ENCODE peak calls at places on chromosome 14, in nine cellular contexts. G is astrocyte, R is lower lobe of right lung, Q is upper lobe of right lung, B is uterus, F is psoas muscle, H is suprapubic skin, M is hepatocyte, O is Panc1. L is an unnamed sample.

GRCh38 chr14:61510736-61511557 is 184.4 kb upstream of the HIF1A start:
- DNase-seq in G (no peak), R (no peak), Q (no peak), B (no peak), F (peak; percentile 18), H (peak; percentile 61), M (no peak), O (no peak), L (no peak)

GRCh38 chr14:90968025-90968424 is 92.4 kb downstream of the RPS6KA5 start:
- DNase-seq in G (peak; percentile 3), R (no peak), Q (no peak), B (no peak), F (no peak), H (no peak), M (no peak), O (no peak), L (no peak)

GRCh38 chr14:105581551-105582341 is 55.4 kb downstream of the TMEM121 start:
- DNase-seq in G (no peak), R (no peak), Q (peak; percentile 55), B (no peak), F (peak; percentile 10), H (peak; percentile 53), M (no peak), O (no peak), L (no peak)

GRCh38 chr14:20440882-20441281 is 4.9 kb upstream of the KLHL33 start:
- DNase-seq in G (no peak), R (no peak), Q (no peak), B (no peak), F (no peak), H (no peak), M (no peak), O (no peak), L (no peak)

GRCh38 chr14:103067231-103067954 is 10.0 kb upstream of the CDC42BPB start:
- DNase-seq in G (peak; percentile 34), R (no peak), Q (no peak), B (no peak), F (no peak), H (peak; percentile 72), M (no peak), O (no peak), L (no peak)

GRCh38 chr14:94751956-94752355 is 18.0 kb downstream of the GSC start:
- DNase-seq in G (no peak), R (no peak), Q (no peak), B (no peak), F (no peak), H (no peak), M (no peak), O (no peak), L (no peak)

GRCh38 chr14:100469632-100470522 is 117.3 kb downstream of the BEGAIN start:
- DNase-seq in G (no peak), R (no peak), Q (no peak), B (no peak), F (no peak), H (no peak), M (no peak), O (no peak), L (no peak)

GRCh38 chr14:33282811-33283210 is 344.1 kb downstream of the NPAS3 start:
- DNase-seq in G (peak; percentile 66), R (no peak), Q (no peak), B (no peak), F (no peak), H (no peak), M (no peak), O (no peak), L (no peak)

GRCh38 chr14:102506599-102506871 is 3.0 kb downstream of the ANKRD9 start:
- DNase-seq in G (no peak), R (no peak), Q (no peak), B (no peak), F (no peak), H (no peak), M (peak; percentile 3), O (no peak), L (no peak)

GRCh38 chr14:101992708-101993107 is 28.3 kb downstream of the DYNC1H1 start:
- DNase-seq in G (no peak), R (no peak), Q (no peak), B (no peak), F (no peak), H (no peak), M (no peak), O (no peak), L (no peak)

GRCh38 chr14:82419933-82420332 is 886.3 kb upstream of the SEL1L start:
- DNase-seq in G (no peak), R (no peak), Q (no peak), B (no peak), F (no peak), H (no peak), M (no peak), O (no peak), L (peak; percentile 15)

GRCh38 chr14:33452982-33453381 is 497.9 kb downstream of the EGLN3 start:
- DNase-seq in G (no peak), R (no peak), Q (no peak), B (no peak), F (no peak), H (no peak), M (no peak), O (no peak), L (no peak)

GRCh38 chr14:24415421-24416253 is 13.8 kb downstream of the CBLN3 start:
- DNase-seq in G (no peak), R (no peak), Q (no peak), B (no peak), F (no peak), H (peak; percentile 51), M (no peak), O (no peak), L (no peak)

GRCh38 chr14:53539489-53540126 is 386.5 kb upstream of the DDHD1 start:
- DNase-seq in G (peak; percentile 58), R (peak; percentile 69), Q (peak; percentile 75), B (peak; percentile 80), F (peak; percentile 63), H (peak; percentile 68), M (peak; percentile 89), O (peak; percentile 53), L (peak; percentile 67)

GRCh38 chr14:65972891-65973290 is 513.3 kb upstream of the CCDC196 start:
- DNase-seq in G (peak; percentile 71), R (no peak), Q (no peak), B (no peak), F (no peak), H (no peak), M (no peak), O (no peak), L (no peak)

GRCh38 chr14:43116341-43116740 is 1390.7 kb downstream of the FSCB start:
- DNase-seq in G (no peak), R (no peak), Q (no peak), B (no peak), F (no peak), H (no peak), M (no peak), O (no peak), L (no peak)

GRCh38 chr14:59333668-59334067 is 131.5 kb downstream of the GPR135 start:
- DNase-seq in G (peak; percentile 95), R (no peak), Q (no peak), B (no peak), F (no peak), H (no peak), M (peak; percentile 71), O (no peak), L (no peak)

GRCh38 chr14:58315606-58316005 is 17.3 kb downstream of the ARID4A start:
- DNase-seq in G (peak; percentile 19), R (no peak), Q (no peak), B (no peak), F (no peak), H (no peak), M (no peak), O (no peak), L (no peak)

DNA sequence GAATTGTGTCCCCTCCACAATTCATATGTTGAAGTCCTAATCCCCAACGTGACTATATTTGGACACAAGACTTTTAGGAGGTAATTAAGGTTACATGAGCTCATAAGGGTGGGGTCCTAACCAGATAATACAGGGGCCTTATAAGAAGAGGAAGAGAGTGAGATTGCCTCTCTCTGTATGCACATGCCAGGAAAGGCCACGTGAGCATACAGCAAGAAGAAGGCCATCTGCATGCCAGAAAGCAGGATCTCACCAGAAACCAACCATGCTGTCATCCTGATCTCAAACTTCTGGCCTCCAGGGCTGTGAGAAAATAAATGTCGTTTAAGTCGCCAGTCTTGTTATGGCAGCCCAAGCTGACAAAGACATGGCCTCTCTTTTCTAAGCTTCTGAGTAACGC is 69.0 kb upstream of the GPHB5 start:
- DNase-seq in G (no peak), R (no peak), Q (no peak), B (no peak), F (no peak), H (no peak), M (no peak), O (no peak), L (no peak)
- H3K36me3 ChIP-seq in G (peaks cover 12% of the 10 kb centered on the region), R (peaks cover 62% of the 10 kb centered on the region), Q (peaks cover 68% of the 10 kb centered on the region), B (no peaks in the 10 kb centered on the region), F (peaks cover 77% of the 10 kb centered on the region), H (peaks cover 38% of the 10 kb centered on the region), M (no peaks in the 10 kb centered on the region), O (peaks cover 16% of the 10 kb centered on the region), L (peaks cover 50% of the 10 kb centered on the region)

DNA sequence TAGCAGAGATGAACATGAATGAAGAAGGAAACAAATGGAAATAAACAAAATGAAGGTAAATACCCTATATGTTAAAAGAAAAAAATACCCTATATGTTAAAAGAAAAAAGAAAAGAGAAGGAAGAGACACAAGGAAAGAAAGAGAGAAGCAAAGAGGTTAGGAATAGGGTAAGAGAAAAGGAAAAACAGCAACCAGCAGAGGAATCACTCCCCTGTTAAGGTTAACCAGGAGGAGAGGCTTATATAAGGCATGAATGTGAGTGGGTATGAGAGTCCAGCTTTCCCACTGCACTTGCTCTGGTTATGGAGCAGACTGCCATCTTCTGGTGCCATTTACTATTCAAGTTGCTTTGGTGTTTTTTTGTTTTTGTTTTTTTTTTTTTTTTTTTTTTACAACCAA is 3.1 kb downstream of the PPP1R3E start:
- DNase-seq in G (peak; percentile 39), R (no peak), Q (no peak), B (no peak), F (no peak), H (no peak), M (peak; percentile 68), O (no peak), L (no peak)
- TF ChIP-seq CTCF in G (peak; percentile 8), R (peak; percentile 12), Q (peak; percentile 29), B (peak; percentile 10), F (peak; percentile 16), H (no peak), M (peak; percentile 47), O (peak; percentile 36), L (peak; percentile 36)

DNA sequence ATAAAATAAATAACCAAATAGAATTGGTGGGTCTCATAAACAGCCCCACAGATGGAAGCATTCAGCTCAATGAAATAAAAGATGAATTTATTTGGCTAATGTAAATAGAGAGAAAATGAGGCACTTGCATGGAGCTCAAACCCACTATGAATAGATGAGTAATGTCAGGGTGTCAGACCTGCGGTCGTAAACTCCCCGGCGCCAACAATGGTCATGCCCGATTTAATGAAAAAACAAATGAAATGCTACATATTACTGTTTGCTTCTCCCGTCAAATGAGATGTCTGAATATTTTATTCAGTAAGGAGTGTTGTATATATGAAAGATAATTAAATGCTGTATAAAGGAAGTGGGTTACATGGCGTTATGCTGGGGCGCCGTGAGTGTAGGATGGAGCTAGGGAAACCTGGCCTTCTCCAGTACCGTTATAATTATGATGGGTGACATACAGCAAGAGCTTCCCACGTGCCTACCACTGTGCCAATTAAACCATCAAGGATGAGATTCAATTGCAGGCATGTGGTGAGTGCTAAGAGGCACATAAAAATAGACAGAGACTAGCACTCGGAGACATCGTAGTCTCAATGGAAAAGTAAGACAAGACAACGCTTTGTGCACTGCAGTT is 648.1 kb downstream of the BCL11B start:
- DNase-seq in G (peak; percentile 5), R (no peak), Q (no peak), B (no peak), F (no peak), H (no peak), M (no peak), O (no peak), L (no peak)
- H3K9me3 ChIP-seq in G (peaks cover 3% of the 10 kb centered on the region), R (peaks cover 5% of the 10 kb centered on the region), Q (no peaks in the 10 kb centered on the region), B (no peaks in the 10 kb centered on the region), F (peaks cover 3% of the 10 kb centered on the region), H (no peaks in the 10 kb centered on the region), M (no peaks in the 10 kb centered on the region), O (no peaks in the 10 kb centered on the region), L (peaks cover 70% of the 10 kb centered on the region)

GRCh38 chr14:95818581-95818980 is 58.1 kb upstream of the TUNAR start:
- DNase-seq in G (no peak), R (no peak), Q (no peak), B (no peak), F (no peak), H (no peak), M (no peak), O (no peak), L (no peak)
- H3K36me3 ChIP-seq in G (no peaks in the 10 kb centered on the region), R (no peaks in the 10 kb centered on the region), Q (no peaks in the 10 kb centered on the region), B (no peaks in the 10 kb centered on the region), F (no peaks in the 10 kb centered on the region), H (no peaks in the 10 kb centered on the region), M (no peaks in the 10 kb centered on the region), O (no peaks in the 10 kb centered on the region), L (no peaks in the 10 kb centered on the region)

L was measured in left ventricle myocardium inferior.